ENCODE peak calls at places on chromosomes 2 and 18, in seven cellular contexts. One of them, this sample, is unnamed.

GRCh38 chr2:131039535-131039907 is 53.7 kb downstream of the FAM168B start:
- DNase-seq in HCT116: no peak
- DNase-seq in HL-60: no peak
- DNase-seq in GM23338: no peak
- DNase-seq in HepG2: no peak
- DNase-seq in A549: no peak
- DNase-seq in K562: no peak
- DNase-seq in this sample: no peak

GRCh38 chr18:55420665-55420964 is 167.4 kb downstream of the TCF4 start:
- DNase-seq in A549: no peak
- DNase-seq in HL-60: peak; percentile 16
- DNase-seq in K562: no peak
- DNase-seq in GM23338: no peak
- DNase-seq in HepG2: no peak
- DNase-seq in HCT116: no peak
- DNase-seq in this sample: no peak

GRCh38 chr2:18719978-18720775 is 130.8 kb upstream of the NT5C1B start:
- DNase-seq in GM23338: no peak
- DNase-seq in K562: no peak
- DNase-seq in HL-60: no peak
- DNase-seq in HCT116: no peak
- DNase-seq in HepG2: no peak
- DNase-seq in A549: peak; percentile 29
- DNase-seq in this sample: no peak

GRCh38 chr2:217941339-217941738 is 61.5 kb downstream of the TNS1 start:
- DNase-seq in GM23338: no peak
- DNase-seq in K562: no peak
- DNase-seq in A549: no peak
- DNase-seq in HepG2: no peak
- DNase-seq in HL-60: no peak
- DNase-seq in HCT116: no peak
- DNase-seq in this sample: no peak

GRCh38 chr18:76524900-76525698 is 30.1 kb upstream of the ZNF516 start:
- DNase-seq in A549: peak; percentile 36
- DNase-seq in HCT116: no peak
- DNase-seq in K562: no peak
- DNase-seq in HepG2: peak; percentile 59
- DNase-seq in GM23338: peak; percentile 65
- DNase-seq in HL-60: no peak
- DNase-seq in this sample: no peak

GRCh38 chr2:234427081-234428058 is 69.5 kb downstream of the ARL4C start:
- DNase-seq in HepG2: no peak
- DNase-seq in GM23338: peak; percentile 93
- DNase-seq in K562: no peak
- DNase-seq in HCT116: no peak
- DNase-seq in A549: peak; percentile 70
- DNase-seq in HL-60: no peak
- DNase-seq in this sample: no peak

GRCh38 chr18:33557706-33558105 is 20.3 kb upstream of the ASXL3 start:
- DNase-seq in A549: no peak
- DNase-seq in GM23338: no peak
- DNase-seq in HCT116: no peak
- DNase-seq in K562: no peak
- DNase-seq in HepG2: no peak
- DNase-seq in HL-60: no peak
- DNase-seq in this sample: no peak

GRCh38 chr18:34867520-34867919 is 157.4 kb downstream of the DTNA start:
- DNase-seq in HepG2: peak; percentile 12
- DNase-seq in HCT116: peak; percentile 18
- DNase-seq in GM23338: peak; percentile 76
- DNase-seq in A549: peak; percentile 38
- DNase-seq in K562: no peak
- DNase-seq in HL-60: peak; percentile 23
- DNase-seq in this sample: no peak

GRCh38 chr2:86464654-86465053 is 23.5 kb downstream of the KDM3A start:
- DNase-seq in K562: no peak
- DNase-seq in GM23338: no peak
- DNase-seq in HepG2: no peak
- DNase-seq in HCT116: no peak
- DNase-seq in HL-60: no peak
- DNase-seq in A549: no peak
- DNase-seq in this sample: no peak

GRCh38 chr2:37224063-37224462 is 7.3 kb downstream of the CEBPZ start:
- DNase-seq in A549: no peak
- DNase-seq in GM23338: no peak
- DNase-seq in HL-60: no peak
- DNase-seq in K562: no peak
- DNase-seq in HCT116: no peak
- DNase-seq in HepG2: no peak
- DNase-seq in this sample: no peak

GRCh38 chr2:37219046-37219445 is 12.3 kb downstream of the CEBPZ start:
- DNase-seq in HCT116: no peak
- DNase-seq in HepG2: no peak
- DNase-seq in A549: no peak
- DNase-seq in K562: no peak
- DNase-seq in HL-60: no peak
- DNase-seq in GM23338: no peak
- DNase-seq in this sample: no peak

GRCh38 chr2:37226863-37227262 is 4.5 kb downstream of the CEBPZ start:
- DNase-seq in HepG2: no peak
- DNase-seq in HL-60: no peak
- DNase-seq in A549: no peak
- DNase-seq in HCT116: no peak
- DNase-seq in GM23338: peak; percentile 36
- DNase-seq in K562: no peak
- DNase-seq in this sample: no peak

GRCh38 chr2:37228788-37229187 is 2.6 kb downstream of the CEBPZ start:
- DNase-seq in HepG2: no peak
- DNase-seq in GM23338: no peak
- DNase-seq in K562: no peak
- DNase-seq in HCT116: no peak
- DNase-seq in HL-60: no peak
- DNase-seq in A549: no peak
- DNase-seq in this sample: no peak

GRCh38 chr2:37223131-37223530 is 8.3 kb downstream of the CEBPZ start:
- DNase-seq in HL-60: no peak
- DNase-seq in HCT116: no peak
- DNase-seq in A549: no peak
- DNase-seq in GM23338: no peak
- DNase-seq in HepG2: no peak
- DNase-seq in K562: no peak
- DNase-seq in this sample: no peak
- TF ChIP-seq REST in HL-60: no peak
- TF ChIP-seq REST in HCT116: no peak
- TF ChIP-seq REST in A549: no peak
- TF ChIP-seq REST in GM23338: no peak
- TF ChIP-seq REST in HepG2: no peak
- TF ChIP-seq REST in K562: no peak
- TF ChIP-seq REST in this sample: no peak

DNA sequence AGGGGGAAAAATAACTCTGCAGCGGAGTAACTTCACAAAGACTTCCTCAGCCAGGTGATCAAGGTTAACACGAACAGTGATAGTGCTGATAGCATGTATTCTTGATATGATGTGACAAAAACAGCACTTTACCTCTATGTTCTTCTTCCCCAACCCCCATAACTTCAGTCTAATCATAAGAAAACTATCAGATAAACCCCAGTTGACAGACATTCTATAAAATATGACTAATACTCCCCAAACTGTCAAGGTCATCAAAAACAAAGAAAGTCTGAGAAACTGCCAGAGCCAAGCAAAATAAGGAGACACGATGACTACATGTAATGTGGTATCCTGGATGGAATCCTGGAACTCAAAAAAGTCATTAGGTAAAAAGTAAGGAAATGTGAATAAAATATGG is 30.6 kb downstream of the METTL8 start:
- DNase-seq in K562: no peak
- DNase-seq in GM23338: no peak
- DNase-seq in A549: no peak
- DNase-seq in HCT116: no peak
- DNase-seq in HL-60: no peak
- DNase-seq in HepG2: peak; percentile 6
- DNase-seq in this sample: no peak
- TF ChIP-seq REST in K562: no peak
- TF ChIP-seq REST in GM23338: no peak
- TF ChIP-seq REST in A549: no peak
- TF ChIP-seq REST in HCT116: no peak
- TF ChIP-seq REST in HL-60: no peak
- TF ChIP-seq REST in HepG2: no peak
- TF ChIP-seq REST in this sample: no peak

GRCh38 chr18:30044496-30044895 is 998.0 kb downstream of the DSC3 start:
- DNase-seq in GM23338: no peak
- DNase-seq in HepG2: no peak
- DNase-seq in K562: no peak
- DNase-seq in HCT116: no peak
- DNase-seq in A549: no peak
- DNase-seq in HL-60: no peak
- DNase-seq in this sample: no peak
- TF ChIP-seq REST in GM23338: no peak
- TF ChIP-seq REST in HepG2: no peak
- TF ChIP-seq REST in K562: no peak
- TF ChIP-seq REST in HCT116: no peak
- TF ChIP-seq REST in A549: no peak
- TF ChIP-seq REST in HL-60: no peak
- TF ChIP-seq REST in this sample: no peak

GRCh38 chr2:105951390-105951694 is 206.6 kb downstream of the NCK2 start:
- DNase-seq in GM23338: no peak
- DNase-seq in K562: no peak
- DNase-seq in HCT116: no peak
- DNase-seq in A549: no peak
- DNase-seq in HL-60: no peak
- DNase-seq in HepG2: no peak
- DNase-seq in this sample: no peak

GRCh38 chr2:105950521-105951389 is 206.0 kb downstream of the NCK2 start:
- DNase-seq in GM23338: peak; percentile 63
- DNase-seq in HL-60: no peak
- DNase-seq in K562: no peak
- DNase-seq in HCT116: no peak
- DNase-seq in HepG2: no peak
- DNase-seq in A549: no peak
- DNase-seq in this sample: no peak

GRCh38 chr2:105953942-105954341 is 209.2 kb downstream of the NCK2 start:
- DNase-seq in HL-60: no peak
- DNase-seq in HCT116: no peak
- DNase-seq in GM23338: no peak
- DNase-seq in K562: no peak
- DNase-seq in A549: no peak
- DNase-seq in HepG2: no peak
- DNase-seq in this sample: no peak

GRCh38 chr2:105952131-105952530 is 207.4 kb downstream of the NCK2 start:
- DNase-seq in A549: no peak
- DNase-seq in GM23338: peak; percentile 15
- DNase-seq in K562: no peak
- DNase-seq in HepG2: no peak
- DNase-seq in HCT116: no peak
- DNase-seq in HL-60: peak; percentile 15
- DNase-seq in this sample: no peak
- TF ChIP-seq REST in A549: no peak
- TF ChIP-seq REST in GM23338: no peak
- TF ChIP-seq REST in K562: no peak
- TF ChIP-seq REST in HepG2: no peak
- TF ChIP-seq REST in HCT116: no peak
- TF ChIP-seq REST in HL-60: no peak
- TF ChIP-seq REST in this sample: no peak

DNA sequence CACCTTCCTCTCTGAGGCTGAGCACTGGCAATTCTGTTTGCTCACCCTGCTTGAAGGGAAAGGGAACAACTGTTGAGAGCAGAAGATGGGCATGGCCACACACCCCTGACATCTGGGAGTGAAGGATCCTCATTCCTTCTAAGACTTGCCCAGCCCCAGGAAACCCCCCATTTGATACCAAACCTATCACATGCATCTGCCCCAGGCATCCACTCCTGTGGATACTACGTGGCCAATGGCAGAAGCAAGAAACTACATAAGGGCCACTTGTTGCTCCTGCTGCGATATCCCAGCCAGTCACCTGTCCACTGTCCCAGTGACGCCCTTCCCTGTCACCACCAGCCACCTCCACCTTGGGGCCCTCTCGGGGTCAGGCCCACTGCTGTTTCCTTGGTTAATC is 185.2 kb downstream of the SMAD2 start:
- DNase-seq in HepG2: no peak
- DNase-seq in HL-60: no peak
- DNase-seq in HCT116: no peak
- DNase-seq in K562: no peak
- DNase-seq in A549: no peak
- DNase-seq in GM23338: no peak
- DNase-seq in this sample: no peak
- TF ChIP-seq REST in HepG2: no peak
- TF ChIP-seq REST in HL-60: no peak
- TF ChIP-seq REST in HCT116: no peak
- TF ChIP-seq REST in K562: no peak
- TF ChIP-seq REST in A549: no peak
- TF ChIP-seq REST in GM23338: no peak
- TF ChIP-seq REST in this sample: no peak

DNA sequence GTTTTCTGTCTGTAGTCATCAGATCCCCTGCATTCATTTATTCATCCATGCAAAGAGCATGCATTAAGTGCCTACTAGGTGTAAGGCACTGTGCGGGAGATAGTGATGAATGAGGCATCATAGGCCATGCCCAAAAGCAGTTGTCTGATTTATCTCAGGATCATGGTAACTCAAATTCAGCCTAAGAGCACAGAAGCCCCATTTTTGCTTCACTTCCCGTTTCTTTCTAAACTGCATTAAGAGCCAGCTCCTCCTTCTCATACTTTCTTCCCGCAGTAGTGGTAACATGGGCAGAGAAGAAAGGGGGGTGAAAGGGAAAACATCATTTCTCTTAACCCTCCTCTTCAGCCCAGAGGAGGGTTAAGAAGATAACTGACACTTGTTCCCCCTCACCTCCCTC is 2.9 kb downstream of the GPR45 start:
- DNase-seq in GM23338: no peak
- DNase-seq in HCT116: no peak
- DNase-seq in A549: no peak
- DNase-seq in HepG2: no peak
- DNase-seq in HL-60: no peak
- DNase-seq in K562: no peak
- DNase-seq in this sample: no peak
- TF ChIP-seq REST in GM23338: no peak
- TF ChIP-seq REST in HCT116: no peak
- TF ChIP-seq REST in A549: no peak
- TF ChIP-seq REST in HepG2: no peak
- TF ChIP-seq REST in HL-60: no peak
- TF ChIP-seq REST in K562: no peak
- TF ChIP-seq REST in this sample: no peak

GRCh38 chr2:23287250-23287704 is 97.7 kb upstream of the KLHL29 start:
- DNase-seq in K562: no peak
- DNase-seq in A549: no peak
- DNase-seq in HepG2: no peak
- DNase-seq in GM23338: peak; percentile 11
- DNase-seq in HL-60: no peak
- DNase-seq in HCT116: no peak
- DNase-seq in this sample: no peak
- TF ChIP-seq REST in K562: no peak
- TF ChIP-seq REST in A549: no peak
- TF ChIP-seq REST in HepG2: no peak
- TF ChIP-seq REST in GM23338: no peak
- TF ChIP-seq REST in HL-60: no peak
- TF ChIP-seq REST in HCT116: no peak
- TF ChIP-seq REST in this sample: no peak

GRCh38 chr2:167509585-167509984 is 621.3 kb downstream of the XIRP2 start:
- DNase-seq in K562: no peak
- DNase-seq in HCT116: no peak
- DNase-seq in A549: peak; percentile 72
- DNase-seq in HL-60: no peak
- DNase-seq in GM23338: peak; percentile 69
- DNase-seq in HepG2: peak; percentile 60
- DNase-seq in this sample: no peak
- TF ChIP-seq REST in K562: no peak
- TF ChIP-seq REST in HCT116: no peak
- TF ChIP-seq REST in A549: no peak
- TF ChIP-seq REST in HL-60: no peak
- TF ChIP-seq REST in GM23338: no peak
- TF ChIP-seq REST in HepG2: no peak
- TF ChIP-seq REST in this sample: no peak

This sample was measured in GM12878.